ENCODE peak calls at places on chromosome 3, in six cellular contexts. Q is GM12891, D is H1, O is GM12878, K is K562, B is HepG2. U is an unnamed sample.

GRCh38 chr3:151403246-151403645 is 18.7 kb upstream of the P2RY12 start:
- DNase-seq in Q (no peak), D (no peak), O (no peak), K (no peak), B (no peak), U (no peak)

GRCh38 chr3:9627901-9628633 is 21.2 kb upstream of the MTMR14 start:
- DNase-seq in Q (no peak), D (no peak), O (no peak), K (no peak), B (no peak), U (no peak)

GRCh38 chr3:149310796-149311534 is 22.5 kb downstream of the TM4SF18 start:
- DNase-seq in Q (no peak), D (no peak), O (no peak), K (no peak), B (no peak), U (no peak)

GRCh38 chr3:30597769-30598134 is 8.6 kb upstream of the TGFBR2 start:
- DNase-seq in Q (no peak), D (no peak), O (no peak), K (no peak), B (no peak), U (no peak)

GRCh38 chr3:93843981-93844380 is 129.7 kb downstream of the PROS1 start:
- DNase-seq in Q (no peak), D (no peak), O (no peak), K (peak; percentile 7), B (no peak), U (no peak)

GRCh38 chr3:185403002-185403401 is 40.1 kb downstream of the MAP3K13 start:
- DNase-seq in Q (no peak), D (no peak), O (no peak), K (no peak), B (no peak), U (no peak)

GRCh38 chr3:155233213-155233612 is 60.3 kb downstream of the STRIT1 start:
- DNase-seq in Q (no peak), D (no peak), O (no peak), K (peak; percentile 41), B (no peak), U (no peak)

GRCh38 chr3:190225186-190225692 is 97.0 kb downstream of the CLDN1 start:
- DNase-seq in Q (no peak), D (no peak), O (no peak), K (no peak), B (peak; percentile 29), U (no peak)

GRCh38 chr3:125957674-125958510 is 11.1 kb upstream of the ROPN1B start:
- DNase-seq in Q (no peak), D (no peak), O (no peak), K (peak; percentile 34), B (no peak), U (peak; percentile 6)

GRCh38 chr3:21292971-21293370 is 458.0 kb downstream of the ZNF385D start:
- DNase-seq in Q (no peak), D (no peak), O (no peak), K (no peak), B (no peak), U (no peak)

GRCh38 chr3:131831608-131832007 is 203.2 kb downstream of the CPNE4 start:
- DNase-seq in Q (no peak), D (no peak), O (no peak), K (no peak), B (no peak), U (no peak)

GRCh38 chr3:30633718-30634117 is 27.3 kb downstream of the TGFBR2 start:
- DNase-seq in Q (no peak), D (no peak), O (no peak), K (no peak), B (no peak), U (no peak)

GRCh38 chr3:147393261-147393964 is 12.9 kb downstream of the ZIC4 start:
- DNase-seq in Q (no peak), D (peak; percentile 88), O (no peak), K (no peak), B (no peak), U (no peak)
- TF ChIP-seq POLR2A in Q (no peak), D (peak; percentile 67), O (no peak), K (no peak), B (no peak), U (no peak)

GRCh38 chr3:160784853-160785252 is 28.8 kb downstream of the PPM1L start:
- DNase-seq in Q (no peak), D (no peak), O (no peak), K (no peak), B (no peak), U (no peak)
- TF ChIP-seq TAF1 in Q (no peak), D (no peak), O (no peak), K (no peak), B (no peak), U (no peak)

GRCh38 chr3:156533205-156533604 is 21.7 kb downstream of the SSR3 start:
- DNase-seq in Q (no peak), D (no peak), O (no peak), K (no peak), B (peak; percentile 32), U (no peak)

GRCh38 chr3:156535798-156536197 is 19.1 kb downstream of the SSR3 start:
- DNase-seq in Q (no peak), D (no peak), O (no peak), K (no peak), B (no peak), U (no peak)

GRCh38 chr3:156539802-156540201 is 15.1 kb downstream of the SSR3 start:
- DNase-seq in Q (no peak), D (no peak), O (no peak), K (no peak), B (no peak), U (no peak)

GRCh38 chr3:156535162-156535627 is 19.7 kb downstream of the SSR3 start:
- DNase-seq in Q (no peak), D (no peak), O (no peak), K (peak; percentile 65), B (peak; percentile 96), U (no peak)

GRCh38 chr3:156536524-156537316 is 18.2 kb downstream of the SSR3 start:
- DNase-seq in Q (no peak), D (no peak), O (no peak), K (no peak), B (no peak), U (no peak)
- TF ChIP-seq POLR2AphosphoS5 in Q (peak; percentile 18), D (no peak), O (no peak), K (no peak), B (no peak), U (no peak)

DNA sequence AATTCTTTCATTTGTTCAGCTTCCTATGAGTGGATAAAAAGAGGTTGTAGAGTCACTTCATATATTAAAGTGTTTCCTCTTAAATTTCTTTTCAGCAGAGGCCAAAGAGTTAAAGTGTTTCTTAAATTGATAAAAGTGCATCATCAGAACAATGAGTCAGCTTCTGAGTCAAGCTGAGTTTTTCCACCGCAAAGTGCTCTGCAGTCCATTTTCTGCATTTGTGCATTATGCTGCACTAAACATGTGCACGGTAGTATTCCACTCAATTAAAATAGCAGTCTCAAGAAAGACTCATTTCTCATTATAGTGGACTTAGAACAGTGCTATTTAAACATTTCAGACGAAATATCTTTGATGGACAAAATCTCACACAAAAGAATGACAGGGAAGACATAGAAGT is 152.0 kb downstream of the ZBBX start:
- DNase-seq in Q (no peak), D (no peak), O (no peak), K (no peak), B (no peak), U (no peak)
- TF ChIP-seq POLR2A in Q (no peak), D (no peak), O (no peak), K (no peak), B (no peak), U (no peak)

GRCh38 chr3:177565981-177566380 is 368.7 kb upstream of the TBL1XR1 start:
- DNase-seq in Q (no peak), D (no peak), O (no peak), K (no peak), B (no peak), U (no peak)

GRCh38 chr3:177569823-177570657 is 372.8 kb upstream of the TBL1XR1 start:
- DNase-seq in Q (no peak), D (no peak), O (no peak), K (no peak), B (no peak), U (no peak)

GRCh38 chr3:177569193-177569592 is 371.9 kb upstream of the TBL1XR1 start:
- DNase-seq in Q (no peak), D (no peak), O (no peak), K (no peak), B (no peak), U (no peak)

GRCh38 chr3:177571271-177571972 is 374.1 kb upstream of the TBL1XR1 start:
- DNase-seq in Q (no peak), D (no peak), O (no peak), K (no peak), B (no peak), U (no peak)

DNA sequence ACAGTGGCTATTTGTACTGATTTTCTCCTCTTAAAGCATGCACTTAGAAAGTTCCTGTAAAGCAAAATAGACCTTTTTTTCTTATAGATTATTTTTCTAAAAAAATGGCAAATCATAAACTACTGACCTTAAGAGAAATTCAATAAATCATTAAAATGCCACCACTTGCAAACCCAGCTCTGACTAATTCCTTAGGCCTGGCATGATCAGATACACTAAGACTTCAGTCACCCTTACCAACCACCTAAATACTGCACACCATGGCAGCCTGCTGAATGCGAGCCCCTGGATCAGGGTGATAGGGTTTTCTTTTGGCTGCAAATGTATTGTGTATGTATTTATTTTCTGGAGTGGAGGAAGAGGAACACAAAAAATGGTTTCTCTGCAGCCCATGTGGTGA is 370.6 kb upstream of the TBL1XR1 start:
- DNase-seq in Q (no peak), D (no peak), O (no peak), K (no peak), B (no peak), U (no peak)
- TF ChIP-seq TAF1 in Q (no peak), D (no peak), O (no peak), K (no peak), B (no peak), U (no peak)

U was measured in GM12892.